ENCODE peak calls at places on chromosomes 7 and 10, in five cellular contexts. C, M, K, D and I are unnamed samples.
A peak's percentile ranks its signal among the peaks of the same experiment; 100 is the strongest.

GRCh38 chr10:91137011-91137643 is 83.3 kb upstream of the PCGF5 start:
- DNase-seq in M (no peak), D (no peak), C (no peak), K (no peak), I (no peak)

GRCh38 chr7:64875258-64875657 is 27.8 kb upstream of the ZNF273 start:
- DNase-seq in C (no peak), M (no peak), K (no peak), D (no peak), I (no peak)

GRCh38 chr10:104580774-104581675 is 60.1 kb upstream of the SORCS3 start:
- DNase-seq in M (peak; percentile 72), C (peak; percentile 64), K (peak; percentile 83), D (peak; percentile 69), I (no peak)

GRCh38 chr7:133436014-133436428 is 183.1 kb downstream of the EXOC4 start:
- DNase-seq in D (peak; percentile 86), K (no peak), M (peak; percentile 95), C (no peak), I (peak; percentile 89)

GRCh38 chr7:90661290-90662151 is 65.4 kb downstream of the CDK14 start:
- DNase-seq in D (peak; percentile 52), M (peak; percentile 47), K (no peak), C (no peak), I (peak; percentile 15)

GRCh38 chr7:4837041-4837813 is 24.6 kb downstream of the PAPOLB start:
- DNase-seq in D (no peak), M (no peak), K (peak; percentile 87), C (no peak), I (no peak)

GRCh38 chr7:151025924-151026671 is 1.8 kb upstream of the ATG9B start:
- DNase-seq in M (no peak), K (no peak), D (peak; percentile 18), C (no peak), I (no peak)

GRCh38 chr10:85527610-85528317 is 838.8 kb downstream of the GRID1 start:
- DNase-seq in D (no peak), C (no peak), M (no peak), K (no peak), I (peak; percentile 45)

GRCh38 chr10:10872035-10872673 is 145.5 kb upstream of the CELF2 start:
- DNase-seq in K (no peak), M (peak; percentile 80), C (peak; percentile 52), D (peak; percentile 91), I (peak; percentile 61)

GRCh38 chr10:32938554-32939061 is 19.4 kb downstream of the ITGB1 start:
- DNase-seq in M (peak; percentile 49), C (no peak), K (peak; percentile 54), D (no peak), I (no peak)

GRCh38 chr7:2876031-2876862 is 32.1 kb upstream of the GNA12 start:
- DNase-seq in D (peak; percentile 83), M (peak; percentile 53), K (no peak), C (no peak), I (peak; percentile 67)

GRCh38 chr10:80498833-80499671 is 38.6 kb upstream of the SH2D4B start:
- DNase-seq in D (peak; percentile 96), K (peak; percentile 94), C (peak; percentile 96), M (peak; percentile 99), I (peak; percentile 98)

GRCh38 chr7:6056616-6057015 is 25.4 kb downstream of the ANKRD61 start:
- DNase-seq in M (no peak), D (no peak), K (no peak), C (no peak), I (no peak)

GRCh38 chr7:48295572-48295971 is 124.3 kb downstream of the ABCA13 start:
- DNase-seq in K (no peak), D (peak; percentile 5), C (no peak), M (no peak), I (no peak)

GRCh38 chr10:46033602-46034011 is 3.2 kb upstream of the NCOA4 start:
- DNase-seq in D (peak; percentile 84), M (peak; percentile 63), C (no peak), K (no peak), I (peak; percentile 61)

GRCh38 chr10:77710759-77711682 is 73.4 kb upstream of the KCNMA1 start:
- DNase-seq in D (peak; percentile 63), K (peak; percentile 87), M (peak; percentile 50), C (peak; percentile 55), I (no peak)

DNA sequence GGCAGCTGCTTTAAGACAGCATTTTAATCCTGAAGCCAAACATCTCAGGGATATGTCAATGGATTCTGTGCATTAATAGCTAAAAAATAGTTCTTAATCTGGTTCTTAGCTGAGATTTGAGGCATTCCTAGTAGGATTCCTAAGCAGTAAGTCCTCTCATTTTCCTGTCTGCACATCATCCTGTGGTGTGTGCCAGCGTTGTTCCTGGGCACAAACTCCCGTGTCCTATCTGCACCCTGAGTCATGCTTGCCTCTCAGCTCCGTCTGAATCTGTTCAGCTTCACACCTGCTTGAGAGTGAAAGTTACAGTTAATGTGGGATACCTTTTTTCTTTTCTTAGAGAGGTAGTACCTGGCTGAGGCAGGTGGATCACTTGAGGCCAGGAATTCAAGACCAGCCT is 19.5 kb downstream of the BAG3 start:
- DNase-seq in M (no peak), C (no peak), D (peak; percentile 33), K (no peak), I (no peak)
- H3K4me3 ChIP-seq in M (no peak overlapping the region), C (no peak overlapping the region), D (no peak overlapping the region), K (no peak overlapping the region), I (no peak overlapping the region)

DNA sequence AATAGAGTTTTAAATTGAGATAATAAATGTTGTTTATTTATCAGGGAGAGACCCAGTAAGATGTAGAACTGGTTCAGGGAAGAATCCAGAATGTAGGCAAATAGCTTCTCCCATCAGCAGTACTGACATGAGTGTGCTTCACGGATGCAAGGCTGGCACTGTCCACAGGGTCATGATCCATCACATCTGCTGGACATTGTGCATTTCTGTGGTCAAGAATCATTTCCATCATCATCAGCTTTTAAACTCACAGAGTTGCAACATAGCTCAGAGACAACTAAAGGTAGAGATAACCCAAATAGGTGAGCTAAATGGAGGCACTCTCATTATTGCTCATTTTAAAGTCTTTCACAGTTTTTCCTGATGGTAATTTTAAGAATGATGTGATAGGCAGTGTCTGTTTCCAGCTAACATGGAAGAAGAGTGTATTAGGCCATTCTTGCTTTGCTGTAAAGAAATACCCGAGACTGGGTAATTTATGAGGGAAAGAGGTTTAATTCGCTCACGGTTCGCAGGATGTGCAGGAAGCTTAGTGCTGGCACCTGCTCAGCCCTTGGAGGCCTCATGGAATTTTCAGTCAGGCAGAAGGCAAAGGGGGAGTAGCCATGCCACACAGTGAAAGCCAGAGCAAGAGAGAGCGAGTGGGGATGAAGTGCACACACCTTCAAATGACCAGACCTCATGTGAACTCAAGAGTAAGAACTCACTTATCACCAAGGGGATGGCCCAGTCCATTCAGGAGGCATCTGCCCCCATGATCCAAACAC is 80.8 kb downstream of the INPP5A start:
- DNase-seq in K (no peak), C (no peak), D (no peak), M (peak; percentile 34), I (no peak)
- H3K4me3 ChIP-seq in K (no peak overlapping the region), C (no peak overlapping the region), D (no peak overlapping the region), M (no peak overlapping the region), I (no peak overlapping the region)

GRCh38 chr10:6490594-6490993 is 89.5 kb downstream of the PRKCQ start:
- DNase-seq in K (no peak), M (no peak), D (no peak), C (no peak), I (no peak)

GRCh38 chr10:6494452-6494839 is 85.6 kb downstream of the PRKCQ start:
- DNase-seq in D (no peak), M (no peak), C (no peak), K (no peak), I (no peak)

GRCh38 chr10:6492896-6493295 is 87.2 kb downstream of the PRKCQ start:
- DNase-seq in M (no peak), K (no peak), C (no peak), D (no peak), I (no peak)

GRCh38 chr10:6493521-6494451 is 86.3 kb downstream of the PRKCQ start:
- DNase-seq in K (no peak), C (no peak), D (peak; percentile 12), M (peak; percentile 1), I (peak; percentile 8)

GRCh38 chr10:6491841-6492609 is 88.1 kb downstream of the PRKCQ start:
- DNase-seq in C (no peak), M (no peak), K (no peak), D (no peak), I (no peak)
- H3K4me3 ChIP-seq in C (no peak overlapping the region), M (no peak overlapping the region), K (no peak overlapping the region), D (no peak overlapping the region), I (no peak overlapping the region)

GRCh38 chr10:52778511-52779392 is 6.2 kb upstream of the MBL2 start:
- DNase-seq in K (no peak), M (peak; percentile 57), D (peak; percentile 35), C (no peak), I (peak; percentile 3)
- H3K4me3 ChIP-seq in K (no peak overlapping the region), M (no peak overlapping the region), D (no peak overlapping the region), C (no peak overlapping the region), I (peak overlapping the region; percentile 6)

DNA sequence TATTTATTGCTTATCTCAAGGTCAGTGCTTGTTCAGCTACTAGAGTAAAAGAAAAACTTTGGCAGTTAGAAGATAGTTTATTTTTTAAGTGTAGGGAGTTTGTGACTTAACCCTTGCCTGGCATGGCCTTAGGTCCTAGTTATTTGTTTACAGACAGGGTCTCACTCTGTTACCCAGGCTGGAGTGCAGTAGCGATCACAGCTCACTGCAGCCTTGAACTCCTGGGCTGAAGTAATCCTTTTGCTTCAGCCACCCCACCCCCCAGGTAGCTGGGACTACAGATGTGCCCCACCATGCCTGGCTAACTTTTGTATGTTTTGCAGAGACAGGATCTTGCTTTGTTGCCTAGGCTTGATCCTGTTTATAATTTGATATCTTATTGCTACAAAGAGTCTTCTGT is 4.2 kb downstream of the ANLN start:
- DNase-seq in M (no peak), D (no peak), K (no peak), C (no peak), I (no peak)
- H3K4me3 ChIP-seq in M (no peak overlapping the region), D (no peak overlapping the region), K (no peak overlapping the region), C (no peak overlapping the region), I (no peak overlapping the region)

GRCh38 chr7:155802906-155803417 is 9.3 kb downstream of the SHH start:
- DNase-seq in M (no peak), D (no peak), C (no peak), K (no peak), I (no peak)
- H3K4me3 ChIP-seq in M (no peak overlapping the region), D (no peak overlapping the region), C (no peak overlapping the region), K (no peak overlapping the region), I (peak overlapping the region; percentile 37)

GRCh38 chr7:54773472-54774399 is 14.7 kb upstream of the SEC61G start:
- DNase-seq in M (peak; percentile 87), K (peak; percentile 92), D (peak; percentile 84), C (peak; percentile 88), I (no peak)
- H3K4me3 ChIP-seq in M (peak overlapping the region; percentile 53), K (no peak overlapping the region), D (peak overlapping the region; percentile 29), C (peak overlapping the region; percentile 15), I (peak overlapping the region; percentile 37)

GRCh38 chr10:4057725-4058513 is 272.9 kb upstream of the KLF6 start:
- DNase-seq in D (peak; percentile 17), C (no peak), K (no peak), M (no peak), I (no peak)
- H3K4me3 ChIP-seq in D (no peak overlapping the region), C (no peak overlapping the region), K (no peak overlapping the region), M (no peak overlapping the region), I (no peak overlapping the region)